ENCODE peak calls at places on chromosomes 5 and 9, in five cellular contexts. L is fibroblast of lung, E is glutamatergic neuron, G is nephron progenitor cell, Y is astrocyte of the spinal cord. N is an unnamed sample.

GRCh38 chr9:133803028-133803585 is 65.0 kb upstream of the SARDH start:
- DNase-seq in L (no peak), E (no peak), G (no peak), Y (peak; percentile 53), N (no peak)

GRCh38 chr5:42591026-42591425 is 165.6 kb upstream of the CCDC152 start:
- DNase-seq in L (peak; percentile 46), E (no peak), G (no peak), Y (no peak), N (no peak)

GRCh38 chr5:67957374-67957773 is 258.2 kb upstream of the PIK3R1 start:
- DNase-seq in L (no peak), E (no peak), G (no peak), Y (no peak), N (peak; percentile 7)

GRCh38 chr5:113232667-113233066 is 202.1 kb downstream of the TSSK1B start:
- DNase-seq in L (peak; percentile 32), E (no peak), G (no peak), Y (peak; percentile 56), N (no peak)

GRCh38 chr5:64749385-64749784 is 19.1 kb downstream of the SREK1IP1 start:
- DNase-seq in L (no peak), E (no peak), G (no peak), Y (no peak), N (no peak)

GRCh38 chr9:89794918-89795317 is 190.1 kb downstream of the GADD45G start:
- DNase-seq in L (no peak), E (no peak), G (no peak), Y (no peak), N (no peak)

GRCh38 chr5:86918246-86918645 is 300.5 kb downstream of the COX7C start:
- DNase-seq in L (no peak), E (no peak), G (no peak), Y (no peak), N (no peak)

GRCh38 chr9:129487658-129488483 is 133.0 kb downstream of the C9orf50 start:
- DNase-seq in L (peak; percentile 68), E (peak; percentile 78), G (no peak), Y (peak; percentile 71), N (no peak)

GRCh38 chr9:893843-894420 is 52.4 kb downstream of the DMRT1 start:
- DNase-seq in L (peak; percentile 52), E (peak; percentile 56), G (peak; percentile 53), Y (peak; percentile 52), N (peak; percentile 50)

GRCh38 chr9:19154135-19154612 is 26.9 kb upstream of the PLIN2 start:
- DNase-seq in L (peak; percentile 97), E (no peak), G (no peak), Y (peak; percentile 71), N (no peak)

GRCh38 chr9:136249881-136250559 is 4.4 kb upstream of the QSOX2 start:
- DNase-seq in L (no peak), E (no peak), G (no peak), Y (no peak), N (no peak)

GRCh38 chr9:105157178-105157583 is 87.3 kb upstream of the SLC44A1 start:
- DNase-seq in L (peak; percentile 89), E (peak; percentile 33), G (peak; percentile 51), Y (peak; percentile 78), N (peak; percentile 31)

GRCh38 chr5:168015506-168015905 is 275.9 kb upstream of the WWC1 start:
- DNase-seq in L (no peak), E (no peak), G (no peak), Y (peak; percentile 24), N (no peak)

GRCh38 chr5:168022761-168023160 is 268.7 kb upstream of the WWC1 start:
- DNase-seq in L (no peak), E (no peak), G (no peak), Y (no peak), N (no peak)

GRCh38 chr5:168023190-168023589 is 268.3 kb upstream of the WWC1 start:
- DNase-seq in L (peak; percentile 15), E (peak; percentile 18), G (no peak), Y (no peak), N (no peak)

GRCh38 chr5:168017313-168017712 is 274.1 kb upstream of the WWC1 start:
- DNase-seq in L (no peak), E (no peak), G (no peak), Y (no peak), N (no peak)

DNA sequence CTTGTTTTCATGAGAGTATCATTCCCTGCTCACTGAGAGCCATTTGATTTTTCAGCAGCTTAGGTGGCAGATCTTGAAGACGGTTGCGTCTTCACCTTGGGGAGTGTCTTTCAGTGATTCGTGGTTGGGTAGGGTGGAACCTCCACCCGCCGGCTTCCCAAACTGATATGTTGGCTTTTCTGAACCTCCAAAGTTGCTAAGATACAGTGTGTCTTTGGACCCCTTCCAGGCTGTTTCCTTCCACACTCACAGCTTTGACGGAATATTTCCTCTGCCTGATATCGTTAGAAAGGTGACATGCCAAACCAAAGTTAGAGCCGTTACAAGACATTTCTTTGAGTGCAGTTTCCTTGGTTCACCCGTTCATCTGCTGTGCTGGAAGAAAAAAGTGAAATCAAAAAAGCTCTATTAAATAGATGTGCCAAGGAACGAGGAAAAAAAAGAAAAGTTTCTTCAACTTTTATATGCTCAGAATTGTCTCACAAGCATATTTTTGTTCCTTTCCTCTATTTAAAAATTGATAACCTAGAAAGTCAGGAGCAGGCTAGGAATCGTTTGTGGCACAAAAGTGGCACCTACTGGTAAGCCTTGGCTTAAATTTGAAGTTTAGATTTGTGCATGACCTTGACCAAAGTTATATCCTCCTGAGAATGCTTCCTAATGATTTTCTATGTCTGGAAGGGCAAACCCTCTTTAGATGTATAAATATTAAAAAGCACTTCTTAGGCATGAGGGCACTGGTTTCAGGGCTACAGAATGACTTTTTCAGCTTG is 270.7 kb upstream of the WWC1 start:
- DNase-seq in L (peak; percentile 45), E (no peak), G (no peak), Y (peak; percentile 20), N (no peak)
- TF ChIP-seq CTCF in L (peak; percentile 34), E (no peak), G (no peak), Y (peak; percentile 41), N (no peak)

GRCh38 chr5:84863020-84863419 is 478.3 kb upstream of the EDIL3 start:
- DNase-seq in L (no peak), E (no peak), G (no peak), Y (no peak), N (no peak)
- TF ChIP-seq CTCF in L (no peak), E (no peak), G (no peak), Y (no peak), N (no peak)

DNA sequence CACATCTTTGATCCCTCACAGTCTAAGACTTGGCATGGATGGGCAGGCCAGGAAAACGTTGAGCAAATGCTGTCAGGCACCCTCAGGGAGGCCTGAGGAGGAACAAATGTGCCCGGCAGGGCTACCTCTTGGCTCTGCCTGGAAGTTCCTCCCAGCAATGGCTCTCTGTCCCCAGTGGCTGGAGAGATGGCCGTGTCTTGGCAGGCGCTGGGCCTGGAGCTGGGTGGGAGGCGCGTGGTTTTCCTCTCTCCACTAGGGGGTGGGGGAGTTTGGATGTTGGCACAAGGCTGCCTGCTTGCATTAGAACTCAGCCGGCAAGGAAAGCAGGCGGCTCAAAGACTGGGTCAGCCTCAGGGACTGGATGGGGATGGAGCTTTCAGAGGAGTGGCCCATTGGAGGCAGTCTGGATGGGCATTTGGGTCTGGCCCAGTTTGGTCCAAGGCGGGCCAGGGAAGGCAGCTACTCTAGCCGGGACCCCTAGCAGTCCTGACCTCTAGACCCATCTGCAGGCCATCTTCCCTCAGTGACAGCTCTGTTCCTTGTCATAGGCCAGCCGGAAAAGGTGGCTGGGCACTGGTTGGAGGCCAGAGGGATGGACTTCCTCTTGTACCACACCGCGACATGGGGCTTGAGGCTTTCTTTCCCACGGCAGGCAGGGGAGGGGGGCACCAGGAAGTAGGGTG is 68.2 kb upstream of the STC2 start:
- DNase-seq in L (no peak), E (peak; percentile 45), G (peak; percentile 30), Y (no peak), N (peak; percentile 30)
- TF ChIP-seq CTCF in L (peak; percentile 23), E (peak; percentile 32), G (peak; percentile 30), Y (peak; percentile 39), N (peak; percentile 47)

GRCh38 chr9:2992427-2992826 is 148.5 kb upstream of the PUM3 start:
- DNase-seq in L (no peak), E (no peak), G (no peak), Y (no peak), N (no peak)

GRCh38 chr9:2985343-2985742 is 141.4 kb upstream of the PUM3 start:
- DNase-seq in L (no peak), E (no peak), G (no peak), Y (no peak), N (no peak)

GRCh38 chr9:2987679-2988078 is 143.8 kb upstream of the PUM3 start:
- DNase-seq in L (no peak), E (no peak), G (no peak), Y (no peak), N (no peak)

GRCh38 chr9:2991292-2991691 is 147.4 kb upstream of the PUM3 start:
- DNase-seq in L (no peak), E (no peak), G (no peak), Y (no peak), N (no peak)
- TF ChIP-seq CTCF in L (no peak), E (no peak), G (no peak), Y (peak; percentile 7), N (no peak)

DNA sequence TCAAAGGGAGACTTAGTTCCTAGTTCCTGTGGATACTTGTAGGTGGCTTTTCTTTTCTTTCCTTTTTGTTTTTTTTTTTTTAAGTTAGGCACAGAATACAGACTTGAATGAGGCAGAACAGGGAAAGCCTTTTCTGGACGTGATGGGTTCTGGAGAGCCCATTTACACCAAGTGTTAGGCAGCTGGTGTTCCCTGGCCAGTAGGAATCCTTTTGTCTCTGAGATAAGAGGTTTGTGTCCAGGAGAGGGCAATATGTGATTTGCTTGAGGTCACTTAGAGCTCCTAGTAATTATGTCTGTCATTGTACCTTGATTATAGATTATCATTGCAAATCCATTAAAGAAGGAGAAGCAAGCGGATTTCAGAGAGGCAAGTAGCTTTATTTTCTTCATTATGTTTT is 9.1 kb downstream of the MEGF10 start:
- DNase-seq in L (no peak), E (no peak), G (no peak), Y (no peak), N (no peak)
- TF ChIP-seq CTCF in L (no peak), E (no peak), G (no peak), Y (no peak), N (no peak)

DNA sequence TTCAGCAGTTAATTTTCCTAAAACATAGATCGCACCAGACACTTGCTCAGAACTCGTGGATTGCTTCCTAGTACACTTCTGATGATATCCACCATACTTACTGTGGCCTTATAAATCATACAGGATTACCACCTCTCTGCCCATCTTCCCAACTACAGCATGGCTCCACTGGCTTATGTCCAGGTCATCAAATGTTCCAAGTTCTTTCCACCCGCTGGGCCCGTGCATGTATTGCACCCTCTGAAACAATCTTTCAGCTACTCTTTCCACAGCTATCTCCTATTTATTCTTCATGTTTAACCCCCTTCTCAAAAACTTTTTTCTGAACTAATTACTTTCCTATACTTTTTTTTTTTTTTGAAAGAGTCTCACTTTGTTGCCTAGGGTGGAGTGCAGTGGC is 18.5 kb downstream of the FBXW2 start:
- DNase-seq in L (no peak), E (no peak), G (no peak), Y (no peak), N (no peak)
- TF ChIP-seq CTCF in L (no peak), E (no peak), G (no peak), Y (no peak), N (peak; percentile 25)